ENCODE peak calls at places on chromosomes 3 and 15, in ten cellular contexts. I, V, X, P, F, U, B, Z, R and M are unnamed samples.
A peak's percentile ranks its signal among the peaks of the same experiment; 100 is the strongest.

GRCh38 chr3:46987485-46988401 is 8.3 kb downstream of the NBEAL2 start:
- DNase-seq in F (peak; percentile 78), X (no peak), I (peak; percentile 98), R (peak; percentile 90), P (no peak), U (no peak), V (peak; percentile 27), Z (no peak), B (peak; percentile 87), M (no peak)

GRCh38 chr3:46100812-46101211 is 73.5 kb upstream of the XCR1 start:
- DNase-seq in Z (no peak), X (no peak), R (no peak), V (peak; percentile 26), F (no peak), I (no peak), U (no peak), B (no peak), P (no peak), M (no peak)

GRCh38 chr3:499362-499761 is 302.8 kb downstream of the CHL1 start:
- DNase-seq in I (no peak), X (no peak), Z (no peak), R (no peak), P (no peak), F (no peak), B (no peak), U (no peak), V (no peak), M (no peak)

GRCh38 chr3:36969540-36970432 is 23.1 kb downstream of the EPM2AIP1 start:
- DNase-seq in I (peak; percentile 88), Z (peak; percentile 73), B (no peak), V (no peak), U (no peak), F (no peak), R (no peak), P (no peak), X (no peak), M (no peak)

GRCh38 chr3:142263126-142263525 is 37.7 kb upstream of the GK5 start:
- DNase-seq in Z (no peak), F (no peak), R (no peak), V (no peak), U (no peak), P (no peak), I (no peak), X (no peak), B (no peak), M (no peak)

GRCh38 chr3:4940985-4941384 is 38.3 kb upstream of the BHLHE40 start:
- DNase-seq in B (no peak), Z (no peak), F (no peak), U (no peak), P (no peak), V (no peak), X (no peak), I (no peak), R (no peak), M (no peak)

GRCh38 chr3:113173102-113173501 is 38.3 kb upstream of the BOC start:
- DNase-seq in B (no peak), Z (no peak), R (no peak), I (no peak), P (no peak), X (no peak), U (no peak), V (no peak), F (no peak), M (no peak)

GRCh38 chr15:38554354-38554753 is 10.3 kb downstream of the RASGRP1 start:
- DNase-seq in I (no peak), F (no peak), B (no peak), R (no peak), Z (no peak), X (no peak), V (no peak), P (no peak), U (no peak), M (no peak)

GRCh38 chr3:42036483-42036823 is 54.7 kb upstream of the TRAK1 start:
- DNase-seq in P (no peak), F (no peak), Z (peak; percentile 58), U (peak; percentile 53), B (no peak), R (no peak), I (no peak), V (no peak), X (peak; percentile 77), M (no peak)

GRCh38 chr3:78875851-78876250 is 891.9 kb downstream of the ROBO1 start:
- DNase-seq in R (no peak), U (no peak), I (no peak), F (no peak), Z (no peak), B (no peak), X (no peak), P (no peak), V (no peak), M (no peak)

GRCh38 chr3:8937064-8938020 is 25.9 kb downstream of the RAD18 start:
- DNase-seq in V (no peak), I (no peak), R (no peak), P (no peak), B (no peak), Z (peak; percentile 6), U (peak; percentile 57), F (no peak), X (no peak), M (no peak)

GRCh38 chr3:16072420-16073110 is 101.9 kb upstream of the GALNT15 start:
- DNase-seq in X (no peak), F (no peak), V (no peak), I (no peak), B (no peak), P (no peak), Z (no peak), R (no peak), U (no peak), M (no peak)

GRCh38 chr3:119206611-119207511 is 33.5 kb downstream of the UPK1B start:
- DNase-seq in Z (no peak), R (peak; percentile 40), U (peak; percentile 66), P (no peak), I (no peak), F (no peak), V (no peak), X (no peak), B (no peak), M (no peak)

GRCh38 chr15:88196961-88197360 is 59.6 kb downstream of the NTRK3 start:
- DNase-seq in U (no peak), Z (no peak), F (no peak), V (no peak), I (no peak), R (no peak), B (no peak), P (no peak), X (no peak), M (no peak)

GRCh38 chr15:88207565-88207964 is 49.0 kb downstream of the NTRK3 start:
- DNase-seq in X (no peak), F (no peak), B (no peak), V (no peak), U (no peak), I (no peak), P (no peak), R (no peak), Z (no peak), M (no peak)

GRCh38 chr15:88204584-88204983 is 52.0 kb downstream of the NTRK3 start:
- DNase-seq in V (no peak), F (no peak), X (no peak), R (no peak), B (no peak), Z (no peak), P (no peak), U (no peak), I (no peak), M (no peak)

DNA sequence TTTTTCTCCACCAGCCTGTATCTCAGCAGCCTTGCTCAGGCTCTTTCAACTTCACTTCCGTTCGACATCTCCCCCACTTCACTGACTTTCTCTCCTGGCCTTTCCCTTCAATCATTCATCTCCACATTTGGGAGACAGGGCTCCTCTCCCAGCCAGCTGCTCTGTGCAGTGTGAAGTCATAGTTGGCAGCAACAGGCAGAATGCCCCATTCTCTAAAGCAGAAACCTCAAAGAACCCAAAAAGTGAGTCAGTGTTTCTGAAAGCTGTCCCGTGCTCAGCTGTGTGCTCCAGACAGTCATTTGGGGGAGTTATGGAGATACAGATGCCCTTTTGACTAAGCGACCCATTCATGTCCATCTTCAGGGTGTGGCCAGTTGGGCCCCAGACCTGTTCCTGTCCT is 54.3 kb downstream of the NTRK3 start:
- DNase-seq in V (no peak), Z (no peak), F (no peak), P (no peak), X (no peak), I (no peak), U (no peak), B (no peak), R (no peak), M (no peak)
- TF ChIP-seq POLR2A in V (no peak), Z (no peak), F (no peak), P (no peak), X (no peak), I (no peak), U (no peak), B (no peak), R (no peak), M (no peak)

GRCh38 chr3:96416549-96417255 is 397.7 kb upstream of the EPHA6 start:
- DNase-seq in X (no peak), I (no peak), Z (no peak), V (no peak), R (no peak), B (no peak), P (no peak), F (no peak), U (no peak), M (no peak)
- TF ChIP-seq EP300 in X (no peak), I (no peak), Z (no peak), V (no peak), R (no peak), B (no peak), P (no peak), F (no peak), U (no peak), M (no peak)

DNA sequence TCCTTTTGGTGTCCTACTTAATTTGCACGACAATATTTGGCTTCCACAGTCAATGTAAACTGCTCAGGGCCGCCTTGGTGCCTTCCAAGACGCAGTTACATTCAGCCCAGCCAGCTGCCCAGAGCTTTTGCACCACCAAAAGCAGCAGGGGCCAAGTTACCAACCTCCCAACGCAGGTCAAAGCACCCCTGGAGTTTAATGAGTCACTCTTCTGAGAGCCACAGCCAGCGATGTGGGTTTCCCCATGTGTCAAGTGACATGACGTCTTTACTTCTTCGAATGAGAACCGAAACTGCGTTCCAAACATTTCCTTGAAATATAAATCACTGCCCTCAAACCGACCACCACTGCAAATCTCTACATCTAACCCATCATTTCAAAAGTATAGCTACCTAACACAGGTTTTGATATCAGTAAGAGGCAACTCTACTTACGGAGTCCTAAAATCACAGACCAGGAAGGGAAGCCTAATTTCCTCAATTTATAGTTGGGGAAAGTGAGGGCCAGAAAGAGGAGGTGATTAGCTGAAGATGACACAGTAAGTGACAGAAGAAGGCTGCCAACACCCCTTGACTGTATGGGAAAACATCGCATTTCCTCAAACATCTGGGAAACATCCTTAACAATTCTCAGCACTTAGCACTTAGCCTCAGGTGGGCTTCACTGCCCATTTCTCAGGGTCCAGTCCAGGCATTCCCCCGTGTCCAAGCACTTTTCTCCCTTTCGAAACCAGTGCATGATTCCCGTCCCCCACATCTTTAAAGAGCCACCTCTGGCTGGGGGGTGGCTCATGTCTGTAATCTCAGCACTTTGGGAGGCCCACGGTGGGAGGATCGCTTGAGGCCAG is 24.5 kb downstream of the MB21D2 start:
- DNase-seq in F (no peak), X (peak; percentile 78), I (no peak), Z (no peak), V (peak; percentile 30), U (peak; percentile 74), B (peak; percentile 39), R (no peak), P (no peak), M (peak; percentile 68)
- TF ChIP-seq POLR2A in F (no peak), X (no peak), I (no peak), Z (no peak), V (no peak), U (no peak), B (peak; percentile 14), R (no peak), P (no peak), M (no peak)

GRCh38 chr3:38588276-38588971 is 61.1 kb downstream of the SCN5A start:
- DNase-seq in B (peak; percentile 2), X (no peak), I (no peak), U (no peak), Z (no peak), F (peak; percentile 22), P (no peak), V (no peak), R (peak; percentile 41), M (peak; percentile 40)
- TF ChIP-seq EP300 in B (no peak), X (no peak), I (no peak), U (no peak), Z (no peak), F (no peak), P (no peak), V (no peak), R (no peak), M (no peak)